ENCODE peak calls at places on chromosome 13, in ten cellular contexts. One of them, this sample, is unnamed.

GRCh38 chr13:28344163-28344562 is 150.8 kb downstream of the FLT1 start:
- DNase-seq in A549: no peak
- DNase-seq in left ventricle myocardium inferior: no peak
- DNase-seq in endodermal cell: no peak
- DNase-seq in bronchial epithelial cell: no peak
- DNase-seq in cardiac muscle cell: no peak
- DNase-seq in thoracic aorta: no peak
- DNase-seq in heart right ventricle: no peak
- DNase-seq in right atrium auricular region: no peak
- DNase-seq in stomach: no peak
- DNase-seq in this sample: no peak

GRCh38 chr13:113927661-113928581 is 46.0 kb downstream of the C13orf46 start:
- DNase-seq in left ventricle myocardium inferior: peak; percentile 53
- DNase-seq in bronchial epithelial cell: no peak
- DNase-seq in cardiac muscle cell: no peak
- DNase-seq in A549: no peak
- DNase-seq in heart right ventricle: peak; percentile 55
- DNase-seq in thoracic aorta: peak; percentile 0
- DNase-seq in stomach: peak; percentile 32
- DNase-seq in right atrium auricular region: no peak
- DNase-seq in endodermal cell: peak; percentile 40
- DNase-seq in this sample: peak; percentile 79

GRCh38 chr13:99386911-99387788 is 80.0 kb upstream of the GPR183 start:
- DNase-seq in endodermal cell: peak; percentile 95
- DNase-seq in heart right ventricle: no peak
- DNase-seq in left ventricle myocardium inferior: peak; percentile 45
- DNase-seq in bronchial epithelial cell: peak; percentile 8
- DNase-seq in thoracic aorta: no peak
- DNase-seq in stomach: peak; percentile 46
- DNase-seq in A549: peak; percentile 29
- DNase-seq in cardiac muscle cell: peak; percentile 59
- DNase-seq in right atrium auricular region: peak; percentile 52
- DNase-seq in this sample: peak; percentile 14

GRCh38 chr13:36992362-36992761 is 6.8 kb downstream of the ALG5 start:
- DNase-seq in right atrium auricular region: no peak
- DNase-seq in bronchial epithelial cell: no peak
- DNase-seq in thoracic aorta: no peak
- DNase-seq in left ventricle myocardium inferior: no peak
- DNase-seq in endodermal cell: no peak
- DNase-seq in cardiac muscle cell: no peak
- DNase-seq in stomach: no peak
- DNase-seq in heart right ventricle: no peak
- DNase-seq in A549: no peak
- DNase-seq in this sample: no peak

GRCh38 chr13:101447852-101448251 is 4.6 kb upstream of the ITGBL1 start:
- DNase-seq in endodermal cell: no peak
- DNase-seq in heart right ventricle: no peak
- DNase-seq in thoracic aorta: no peak
- DNase-seq in bronchial epithelial cell: peak; percentile 3
- DNase-seq in right atrium auricular region: no peak
- DNase-seq in left ventricle myocardium inferior: no peak
- DNase-seq in cardiac muscle cell: no peak
- DNase-seq in stomach: no peak
- DNase-seq in A549: no peak
- DNase-seq in this sample: no peak

GRCh38 chr13:31267126-31267784 is 67.5 kb downstream of the B3GLCT start:
- DNase-seq in bronchial epithelial cell: peak; percentile 90
- DNase-seq in right atrium auricular region: no peak
- DNase-seq in thoracic aorta: no peak
- DNase-seq in cardiac muscle cell: no peak
- DNase-seq in left ventricle myocardium inferior: no peak
- DNase-seq in A549: no peak
- DNase-seq in heart right ventricle: peak; percentile 18
- DNase-seq in stomach: no peak
- DNase-seq in endodermal cell: no peak
- DNase-seq in this sample: no peak

GRCh38 chr13:67080351-67080750 is 149.8 kb downstream of the PCDH9 start:
- DNase-seq in A549: no peak
- DNase-seq in endodermal cell: no peak
- DNase-seq in heart right ventricle: no peak
- DNase-seq in left ventricle myocardium inferior: no peak
- DNase-seq in stomach: no peak
- DNase-seq in cardiac muscle cell: no peak
- DNase-seq in right atrium auricular region: no peak
- DNase-seq in thoracic aorta: no peak
- DNase-seq in bronchial epithelial cell: no peak
- DNase-seq in this sample: no peak

GRCh38 chr13:103335226-103335625 is 269.0 kb upstream of the SLC10A2 start:
- DNase-seq in thoracic aorta: no peak
- DNase-seq in A549: no peak
- DNase-seq in endodermal cell: no peak
- DNase-seq in left ventricle myocardium inferior: no peak
- DNase-seq in right atrium auricular region: no peak
- DNase-seq in stomach: no peak
- DNase-seq in cardiac muscle cell: no peak
- DNase-seq in heart right ventricle: no peak
- DNase-seq in bronchial epithelial cell: no peak
- DNase-seq in this sample: no peak

GRCh38 chr13:94239135-94239534 is 240.3 kb downstream of the DCT start:
- DNase-seq in stomach: no peak
- DNase-seq in left ventricle myocardium inferior: no peak
- DNase-seq in heart right ventricle: no peak
- DNase-seq in endodermal cell: no peak
- DNase-seq in bronchial epithelial cell: peak; percentile 8
- DNase-seq in A549: no peak
- DNase-seq in thoracic aorta: no peak
- DNase-seq in right atrium auricular region: no peak
- DNase-seq in cardiac muscle cell: no peak
- DNase-seq in this sample: no peak

GRCh38 chr13:76820759-76821158 is 65.4 kb downstream of the KCTD12 start:
- DNase-seq in stomach: no peak
- DNase-seq in A549: no peak
- DNase-seq in right atrium auricular region: peak; percentile 80
- DNase-seq in left ventricle myocardium inferior: peak; percentile 61
- DNase-seq in cardiac muscle cell: no peak
- DNase-seq in heart right ventricle: peak; percentile 78
- DNase-seq in thoracic aorta: no peak
- DNase-seq in endodermal cell: no peak
- DNase-seq in bronchial epithelial cell: no peak
- DNase-seq in this sample: no peak

GRCh38 chr13:49213997-49214916 is 5.9 kb upstream of the MLNR start:
- DNase-seq in thoracic aorta: no peak
- DNase-seq in left ventricle myocardium inferior: no peak
- DNase-seq in heart right ventricle: no peak
- DNase-seq in stomach: no peak
- DNase-seq in bronchial epithelial cell: no peak
- DNase-seq in cardiac muscle cell: no peak
- DNase-seq in A549: no peak
- DNase-seq in right atrium auricular region: no peak
- DNase-seq in endodermal cell: no peak
- DNase-seq in this sample: no peak

DNA sequence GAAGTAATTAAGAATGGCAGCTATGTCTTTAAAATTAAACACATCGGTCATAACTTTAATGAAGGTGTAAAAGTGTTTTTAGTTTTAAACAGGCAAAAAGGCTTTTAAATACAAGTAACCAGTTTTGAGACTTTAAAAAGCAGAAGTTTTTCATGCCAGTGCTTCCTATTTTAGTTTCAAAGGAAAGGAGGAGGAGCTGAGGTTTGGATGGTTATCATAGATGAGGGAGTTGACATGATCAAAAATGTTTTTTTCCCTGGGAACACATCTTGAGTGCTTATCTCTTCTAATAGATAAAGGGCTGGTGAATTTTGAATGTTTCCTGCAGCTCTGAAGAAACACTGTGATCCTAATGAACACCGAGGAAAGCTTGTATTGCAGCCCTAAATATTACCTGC is 42.9 kb downstream of the LRCH1 start:
- DNase-seq in heart right ventricle: no peak
- DNase-seq in cardiac muscle cell: no peak
- DNase-seq in right atrium auricular region: no peak
- DNase-seq in stomach: no peak
- DNase-seq in endodermal cell: no peak
- DNase-seq in thoracic aorta: no peak
- DNase-seq in left ventricle myocardium inferior: no peak
- DNase-seq in bronchial epithelial cell: no peak
- DNase-seq in A549: no peak
- DNase-seq in this sample: no peak
- H3K4me3 ChIP-seq in heart right ventricle: no peak overlapping the region
- H3K4me3 ChIP-seq in cardiac muscle cell: no peak overlapping the region
- H3K4me3 ChIP-seq in right atrium auricular region: no peak overlapping the region
- H3K4me3 ChIP-seq in stomach: no peak overlapping the region
- H3K4me3 ChIP-seq in endodermal cell: no peak overlapping the region
- H3K4me3 ChIP-seq in thoracic aorta: peak overlapping the region; percentile 15
- H3K4me3 ChIP-seq in left ventricle myocardium inferior: no peak overlapping the region
- H3K4me3 ChIP-seq in bronchial epithelial cell: no peak overlapping the region
- H3K4me3 ChIP-seq in A549: no peak overlapping the region
- H3K4me3 ChIP-seq in this sample: no peak overlapping the region

GRCh38 chr13:109655611-109656010 is 130.8 kb downstream of the IRS2 start:
- DNase-seq in heart right ventricle: no peak
- DNase-seq in left ventricle myocardium inferior: no peak
- DNase-seq in right atrium auricular region: no peak
- DNase-seq in stomach: no peak
- DNase-seq in thoracic aorta: no peak
- DNase-seq in cardiac muscle cell: no peak
- DNase-seq in bronchial epithelial cell: no peak
- DNase-seq in endodermal cell: no peak
- DNase-seq in A549: no peak
- DNase-seq in this sample: no peak

GRCh38 chr13:109651854-109652253 is 134.5 kb downstream of the IRS2 start:
- DNase-seq in heart right ventricle: no peak
- DNase-seq in bronchial epithelial cell: no peak
- DNase-seq in endodermal cell: no peak
- DNase-seq in thoracic aorta: no peak
- DNase-seq in cardiac muscle cell: no peak
- DNase-seq in left ventricle myocardium inferior: no peak
- DNase-seq in stomach: no peak
- DNase-seq in right atrium auricular region: no peak
- DNase-seq in A549: no peak
- DNase-seq in this sample: no peak

GRCh38 chr13:109655206-109655600 is 131.2 kb downstream of the IRS2 start:
- DNase-seq in left ventricle myocardium inferior: no peak
- DNase-seq in stomach: no peak
- DNase-seq in thoracic aorta: no peak
- DNase-seq in heart right ventricle: no peak
- DNase-seq in right atrium auricular region: no peak
- DNase-seq in A549: no peak
- DNase-seq in bronchial epithelial cell: no peak
- DNase-seq in endodermal cell: no peak
- DNase-seq in cardiac muscle cell: no peak
- DNase-seq in this sample: no peak

GRCh38 chr13:109652536-109652935 is 133.8 kb downstream of the IRS2 start:
- DNase-seq in endodermal cell: no peak
- DNase-seq in right atrium auricular region: no peak
- DNase-seq in A549: no peak
- DNase-seq in thoracic aorta: no peak
- DNase-seq in bronchial epithelial cell: peak; percentile 85
- DNase-seq in cardiac muscle cell: no peak
- DNase-seq in stomach: no peak
- DNase-seq in left ventricle myocardium inferior: no peak
- DNase-seq in heart right ventricle: no peak
- DNase-seq in this sample: no peak

DNA sequence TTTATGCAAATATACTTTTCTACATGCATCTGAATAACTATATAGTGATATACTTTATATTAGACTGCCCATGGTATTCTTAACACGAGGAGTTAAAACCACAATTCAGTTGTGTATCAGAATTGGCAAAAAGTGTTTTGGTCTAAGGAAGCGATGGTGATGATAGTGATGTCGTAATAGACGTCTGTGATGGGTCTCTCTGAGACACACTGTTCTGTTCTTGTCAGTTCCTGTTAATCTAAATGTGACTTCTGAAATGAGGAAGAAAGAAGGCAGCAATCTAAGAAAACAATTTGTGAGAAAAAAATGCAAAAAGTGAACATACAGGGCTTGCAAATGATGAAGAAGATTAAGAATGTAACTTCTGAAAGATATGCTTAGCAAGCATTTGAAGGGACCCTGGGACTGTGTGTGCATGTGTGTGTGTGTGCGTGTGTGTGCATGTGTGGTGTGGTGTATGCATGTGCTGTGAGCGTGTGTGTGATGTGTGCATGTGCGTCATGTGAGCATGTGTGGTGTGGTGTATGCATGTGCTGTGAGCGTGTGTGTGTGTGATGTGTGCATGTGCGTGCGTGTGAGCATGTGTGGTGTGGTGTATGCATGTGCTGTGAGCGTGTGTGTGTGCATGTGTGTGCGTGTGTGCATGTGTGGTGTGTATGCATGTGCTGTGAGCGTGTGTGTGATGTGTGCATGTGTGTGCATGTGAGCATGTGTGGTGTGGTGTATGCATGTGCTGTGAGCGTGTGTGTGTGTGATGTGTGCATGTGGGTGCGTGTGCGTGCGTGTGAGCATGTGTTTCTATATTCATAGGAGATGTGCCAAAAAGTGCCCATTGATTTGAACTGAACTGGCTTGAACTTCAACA is 131.8 kb downstream of the IRS2 start:
- DNase-seq in endodermal cell: no peak
- DNase-seq in left ventricle myocardium inferior: no peak
- DNase-seq in stomach: no peak
- DNase-seq in bronchial epithelial cell: no peak
- DNase-seq in cardiac muscle cell: no peak
- DNase-seq in right atrium auricular region: no peak
- DNase-seq in A549: no peak
- DNase-seq in heart right ventricle: no peak
- DNase-seq in thoracic aorta: no peak
- DNase-seq in this sample: peak; percentile 37
- H3K4me3 ChIP-seq in endodermal cell: no peak overlapping the region
- H3K4me3 ChIP-seq in left ventricle myocardium inferior: no peak overlapping the region
- H3K4me3 ChIP-seq in stomach: no peak overlapping the region
- H3K4me3 ChIP-seq in bronchial epithelial cell: no peak overlapping the region
- H3K4me3 ChIP-seq in cardiac muscle cell: no peak overlapping the region
- H3K4me3 ChIP-seq in right atrium auricular region: no peak overlapping the region
- H3K4me3 ChIP-seq in A549: no peak overlapping the region
- H3K4me3 ChIP-seq in heart right ventricle: no peak overlapping the region
- H3K4me3 ChIP-seq in thoracic aorta: no peak overlapping the region
- H3K4me3 ChIP-seq in this sample: no peak overlapping the region

DNA sequence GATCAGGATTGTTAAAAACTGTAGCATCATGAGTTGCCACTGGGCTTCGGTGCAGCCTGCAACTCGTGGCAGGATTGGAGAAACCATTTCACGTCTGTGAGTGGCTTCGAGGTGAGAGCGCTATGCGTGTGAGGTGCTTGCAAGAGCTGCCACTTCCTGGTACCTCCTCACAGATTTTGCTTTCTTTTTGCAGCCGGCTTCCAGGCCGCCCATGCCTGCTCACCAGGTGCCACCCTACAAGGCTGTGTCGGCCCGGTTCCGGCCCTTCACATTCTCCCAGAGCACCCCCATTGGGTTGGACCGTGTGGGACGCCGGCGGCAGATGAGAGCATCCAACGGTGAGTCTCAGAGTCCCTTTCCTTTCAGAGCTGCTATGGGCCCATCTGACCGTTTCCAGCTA is 57.9 kb upstream of the C1QTNF9 start:
- DNase-seq in stomach: no peak
- DNase-seq in bronchial epithelial cell: no peak
- DNase-seq in A549: no peak
- DNase-seq in left ventricle myocardium inferior: no peak
- DNase-seq in endodermal cell: no peak
- DNase-seq in thoracic aorta: no peak
- DNase-seq in right atrium auricular region: no peak
- DNase-seq in cardiac muscle cell: no peak
- DNase-seq in heart right ventricle: no peak
- DNase-seq in this sample: no peak
- H3K4me3 ChIP-seq in stomach: no peak overlapping the region
- H3K4me3 ChIP-seq in bronchial epithelial cell: no peak overlapping the region
- H3K4me3 ChIP-seq in A549: no peak overlapping the region
- H3K4me3 ChIP-seq in left ventricle myocardium inferior: no peak overlapping the region
- H3K4me3 ChIP-seq in endodermal cell: no peak overlapping the region
- H3K4me3 ChIP-seq in thoracic aorta: peak overlapping the region; percentile 23
- H3K4me3 ChIP-seq in right atrium auricular region: no peak overlapping the region
- H3K4me3 ChIP-seq in cardiac muscle cell: no peak overlapping the region
- H3K4me3 ChIP-seq in heart right ventricle: no peak overlapping the region
- H3K4me3 ChIP-seq in this sample: no peak overlapping the region

GRCh38 chr13:26759907-26760834 is at the start of gene GPR12:
- DNase-seq in thoracic aorta: no peak
- DNase-seq in right atrium auricular region: no peak
- DNase-seq in bronchial epithelial cell: no peak
- DNase-seq in stomach: no peak
- DNase-seq in heart right ventricle: no peak
- DNase-seq in endodermal cell: peak; percentile 54
- DNase-seq in left ventricle myocardium inferior: no peak
- DNase-seq in cardiac muscle cell: peak; percentile 22
- DNase-seq in A549: no peak
- DNase-seq in this sample: no peak
- H3K4me3 ChIP-seq in thoracic aorta: peak within 1 kb of the TSS; percentile 58
- H3K4me3 ChIP-seq in right atrium auricular region: peak within 1 kb of the TSS; percentile 52
- H3K4me3 ChIP-seq in bronchial epithelial cell: no peak within 1 kb of the TSS
- H3K4me3 ChIP-seq in stomach: peak within 1 kb of the TSS; percentile 45
- H3K4me3 ChIP-seq in heart right ventricle: peak within 1 kb of the TSS; percentile 45
- H3K4me3 ChIP-seq in endodermal cell: peak within 1 kb of the TSS; percentile 69
- H3K4me3 ChIP-seq in left ventricle myocardium inferior: peak within 1 kb of the TSS; percentile 61
- H3K4me3 ChIP-seq in cardiac muscle cell: peak within 1 kb of the TSS; percentile 32
- H3K4me3 ChIP-seq in A549: peak within 1 kb of the TSS; percentile 23
- H3K4me3 ChIP-seq in this sample: peak within 1 kb of the TSS; percentile 18

This sample was measured in lower leg skin.